ENCODE peak calls at places on chromosomes 12 and 14, in five cellular contexts. N is body of pancreas, L is left ventricle myocardium inferior, J is RWPE2, Q is K562. I is an unnamed sample.
A peak's percentile ranks its signal among the peaks of the same experiment; 100 is the strongest.

GRCh38 chr14:37056473-37056872 is 115.9 kb downstream of the SLC25A21 start:
- DNase-seq in L (no peak), Q (no peak), N (no peak), J (no peak), I (no peak)

GRCh38 chr12:125424909-125425308 is 359.7 kb downstream of the AACS start:
- DNase-seq in Q (no peak), J (no peak), L (no peak), N (no peak), I (no peak)

GRCh38 chr14:54503476-54503875 is 6.2 kb upstream of the CGRRF1 start:
- DNase-seq in N (no peak), Q (no peak), L (no peak), J (no peak), I (no peak)

GRCh38 chr12:131407221-131408035 is 303.5 kb upstream of the SFSWAP start:
- DNase-seq in N (no peak), Q (no peak), J (no peak), L (no peak), I (no peak)

GRCh38 chr12:11653215-11653753 is 3.8 kb downstream of the ETV6 start:
- DNase-seq in N (no peak), J (no peak), Q (no peak), L (no peak), I (no peak)

GRCh38 chr12:107570721-107571120 is 114.9 kb upstream of the PWP1 start:
- DNase-seq in L (no peak), N (no peak), J (no peak), Q (no peak), I (no peak)

GRCh38 chr14:100045687-100046344 is 19.4 kb upstream of the EVL start:
- DNase-seq in N (no peak), L (no peak), J (no peak), Q (no peak), I (no peak)

GRCh38 chr14:31154956-31155355 is 52.6 kb downstream of the HECTD1 start:
- DNase-seq in L (no peak), Q (no peak), N (no peak), J (no peak), I (no peak)

GRCh38 chr14:97777622-97778021 is 980.4 kb downstream of the VRK1 start:
- DNase-seq in N (no peak), J (no peak), L (no peak), Q (no peak), I (no peak)

GRCh38 chr14:99067141-99067920 is 204.7 kb downstream of the BCL11B start:
- DNase-seq in L (no peak), J (no peak), Q (no peak), N (no peak), I (no peak)

GRCh38 chr12:49903700-49904423 is at the start of gene FAIM2:
- DNase-seq in Q (peak; percentile 72), J (peak; percentile 51), N (no peak), L (peak; percentile 71), I (peak; percentile 60)

GRCh38 chr14:100131181-100131580 is 28.3 kb downstream of the DEGS2 start:
- DNase-seq in J (no peak), L (no peak), Q (no peak), N (peak; percentile 63), I (no peak)

GRCh38 chr14:75720828-75721227 is 59.8 kb downstream of the TTLL5 start:
- DNase-seq in N (peak; percentile 83), L (peak; percentile 55), Q (no peak), J (no peak), I (no peak)

GRCh38 chr14:42378880-42379279 is 772.2 kb downstream of the LRFN5 start:
- DNase-seq in N (no peak), Q (no peak), L (no peak), J (no peak), I (no peak)

GRCh38 chr14:101191882-101192660 is 288.5 kb upstream of the RTL1 start:
- DNase-seq in N (no peak), J (no peak), L (no peak), Q (no peak), I (no peak)

GRCh38 chr12:102095677-102096263 is 24.1 kb downstream of the NUP37 start:
- DNase-seq in L (no peak), Q (no peak), J (no peak), N (no peak), I (no peak)

GRCh38 chr14:68147331-68147730 is 327.8 kb downstream of the RAD51B start:
- DNase-seq in Q (no peak), J (no peak), L (no peak), N (no peak), I (no peak)

DNA sequence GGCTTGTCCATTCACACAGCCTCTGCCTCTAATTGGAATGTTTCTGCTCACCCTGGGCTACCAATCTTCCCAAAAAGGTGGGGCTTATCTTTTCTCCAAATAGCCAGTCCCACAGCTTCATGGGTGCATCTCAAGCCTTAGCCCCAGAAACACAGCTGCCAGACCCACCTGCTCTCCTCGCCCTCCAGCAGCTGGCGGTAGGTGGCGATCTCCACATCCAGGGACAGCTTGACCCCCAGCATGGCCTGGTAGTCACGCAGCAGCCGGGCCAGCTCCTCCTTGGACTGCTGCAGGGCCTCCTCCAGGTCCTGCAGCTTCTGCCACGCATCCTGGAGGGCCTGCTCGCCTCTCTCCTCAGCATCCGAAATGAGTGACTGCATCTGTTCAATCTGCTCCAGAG is 11.1 kb downstream of the KRT77 start:
- DNase-seq in J (no peak), N (no peak), L (no peak), Q (peak; percentile 46), I (no peak)
- H3K9me3 ChIP-seq in J (no peaks in the 10 kb centered on the region), N (no peaks in the 10 kb centered on the region), L (no peaks in the 10 kb centered on the region), Q (no peaks in the 10 kb centered on the region), I (no peaks in the 10 kb centered on the region)

GRCh38 chr14:89746654-89747053 is 207.9 kb downstream of the EFCAB11 start:
- DNase-seq in J (no peak), L (no peak), Q (no peak), N (no peak), I (no peak)
- H3K9me3 ChIP-seq in J (no peaks in the 10 kb centered on the region), L (peaks cover 18% of the 10 kb centered on the region), Q (no peaks in the 10 kb centered on the region), N (no peaks in the 10 kb centered on the region), I (peaks cover 9% of the 10 kb centered on the region)

GRCh38 chr14:105944632-105945610 is 418.5 kb downstream of the TMEM121 start:
- DNase-seq in J (no peak), Q (peak; percentile 61), L (peak; percentile 46), N (peak; percentile 54), I (peak; percentile 80)
- H3K9me3 ChIP-seq in J (peaks cover 6% of the 10 kb centered on the region), Q (no peaks in the 10 kb centered on the region), L (peaks cover 12% of the 10 kb centered on the region), N (no peaks in the 10 kb centered on the region), I (peaks cover under 1% of the 10 kb centered on the region)

GRCh38 chr12:126773491-126773890 is 1493.5 kb upstream of the TMEM132C start:
- DNase-seq in L (no peak), Q (no peak), N (no peak), J (no peak), I (no peak)

GRCh38 chr12:126770188-126770587 is 1496.8 kb upstream of the TMEM132C start:
- DNase-seq in L (no peak), N (no peak), Q (no peak), J (no peak), I (no peak)

GRCh38 chr12:126776047-126776446 is 1490.9 kb upstream of the TMEM132C start:
- DNase-seq in L (no peak), N (no peak), Q (no peak), J (no peak), I (no peak)

GRCh38 chr12:126773012-126773411 is 1494.0 kb upstream of the TMEM132C start:
- DNase-seq in Q (no peak), J (no peak), N (no peak), L (no peak), I (no peak)

GRCh38 chr12:126772171-126772864 is 1494.7 kb upstream of the TMEM132C start:
- DNase-seq in Q (peak; percentile 23), J (no peak), L (no peak), N (peak; percentile 8), I (no peak)
- H3K9me3 ChIP-seq in Q (no peaks in the 10 kb centered on the region), J (no peaks in the 10 kb centered on the region), L (peaks cover 14% of the 10 kb centered on the region), N (no peaks in the 10 kb centered on the region), I (no peaks in the 10 kb centered on the region)

DNA sequence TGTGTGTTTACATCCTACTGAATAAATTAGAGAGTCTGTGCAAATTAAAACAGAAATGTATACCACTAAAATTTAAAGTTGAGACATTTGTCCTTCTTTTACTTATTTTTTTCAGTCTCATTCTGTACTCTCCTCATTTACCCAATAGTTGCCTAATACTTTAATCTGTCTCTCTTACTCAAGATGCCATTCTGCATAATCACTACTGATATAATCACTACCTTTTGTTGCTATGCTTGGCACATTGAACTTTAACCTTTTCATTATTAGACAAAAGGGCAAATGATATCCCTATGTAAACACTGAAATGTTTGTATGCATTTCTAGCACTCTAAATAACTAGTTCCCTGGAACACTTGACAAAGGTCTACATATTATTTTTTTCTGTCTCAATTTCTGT is 1108.3 kb upstream of the FLRT2 start:
- DNase-seq in J (no peak), Q (no peak), L (no peak), N (no peak), I (no peak)
- H3K9me3 ChIP-seq in J (no peaks in the 10 kb centered on the region), Q (no peaks in the 10 kb centered on the region), L (peaks cover 22% of the 10 kb centered on the region), N (no peaks in the 10 kb centered on the region), I (peaks cover 6% of the 10 kb centered on the region)

GRCh38 chr14:71555654-71556559 is 376.3 kb upstream of the RGS6 start:
- DNase-seq in Q (no peak), N (no peak), J (no peak), L (no peak), I (no peak)

GRCh38 chr14:71554959-71555612 is 377.1 kb upstream of the RGS6 start:
- DNase-seq in N (no peak), Q (no peak), L (no peak), J (no peak), I (no peak)

GRCh38 chr14:71554323-71554722 is 377.9 kb upstream of the RGS6 start:
- DNase-seq in N (no peak), Q (no peak), J (no peak), L (no peak), I (no peak)

GRCh38 chr14:71552809-71553208 is 379.4 kb upstream of the RGS6 start:
- DNase-seq in N (no peak), Q (no peak), J (no peak), L (no peak), I (no peak)

DNA sequence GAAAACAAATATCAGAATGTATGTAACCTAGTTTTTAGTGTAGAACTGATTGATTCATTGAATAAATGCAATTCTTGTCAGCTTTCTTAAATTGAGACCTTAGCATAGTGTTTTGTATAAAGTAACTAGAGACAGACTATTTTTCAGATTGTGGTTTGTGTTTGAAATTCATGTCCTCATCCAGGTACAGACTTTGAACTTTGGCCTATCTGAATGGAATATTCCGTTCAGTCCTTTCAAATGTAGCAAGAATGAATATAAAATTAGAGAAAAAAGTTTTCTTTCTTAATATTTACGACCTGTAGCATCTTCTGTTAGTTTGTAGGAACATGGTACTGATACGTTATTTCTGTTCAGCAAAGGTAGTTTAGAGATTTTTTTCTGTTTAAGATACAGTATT is 378.4 kb upstream of the RGS6 start:
- DNase-seq in L (no peak), Q (no peak), J (no peak), N (no peak), I (no peak)
- H3K9me3 ChIP-seq in L (peaks cover 5% of the 10 kb centered on the region), Q (no peaks in the 10 kb centered on the region), J (no peaks in the 10 kb centered on the region), N (no peaks in the 10 kb centered on the region), I (no peaks in the 10 kb centered on the region)

GRCh38 chr14:106395460-106396050 is 869.2 kb downstream of the TMEM121 start:
- DNase-seq in N (no peak), J (no peak), L (no peak), Q (no peak), I (no peak)
- H3K9me3 ChIP-seq in N (no peaks in the 10 kb centered on the region), J (no peaks in the 10 kb centered on the region), L (no peaks in the 10 kb centered on the region), Q (no peaks in the 10 kb centered on the region), I (no peaks in the 10 kb centered on the region)

GRCh38 chr14:85402546-85403162 is 127.3 kb upstream of the FLRT2 start:
- DNase-seq in N (no peak), J (no peak), L (no peak), Q (no peak), I (no peak)
- H3K9me3 ChIP-seq in N (no peaks in the 10 kb centered on the region), J (no peaks in the 10 kb centered on the region), L (no peaks in the 10 kb centered on the region), Q (no peaks in the 10 kb centered on the region), I (no peaks in the 10 kb centered on the region)

I was measured in lower lobe of right lung.